ENCODE peak calls at places on chromosomes 16 and 17, in six cellular contexts. H, R, L, G, F and Z are unnamed samples.
A peak's percentile ranks its signal among the peaks of the same experiment; 100 is the strongest.

GRCh38 chr17:20203761-20204263 is 194.7 kb downstream of the SPECC1 start:
- DNase-seq in H (peak; percentile 76), F (no peak), G (no peak), L (no peak), R (no peak), Z (no peak)

GRCh38 chr17:74354123-74354522 is 7.5 kb downstream of the BTBD17 start:
- DNase-seq in R (peak; percentile 67), F (peak; percentile 94), L (peak; percentile 74), G (peak; percentile 74), H (no peak), Z (peak; percentile 91)

GRCh38 chr17:8900626-8901585 is 33.4 kb upstream of the PIK3R6 start:
- DNase-seq in G (no peak), L (no peak), R (no peak), H (peak; percentile 84), F (no peak), Z (peak; percentile 39)

GRCh38 chr16:63981639-63982038 is 1140.2 kb downstream of the CDH11 start:
- DNase-seq in G (no peak), L (no peak), R (no peak), F (no peak), H (no peak), Z (peak; percentile 55)

GRCh38 chr16:16933861-16934260 is 536.9 kb downstream of the XYLT1 start:
- DNase-seq in H (no peak), L (peak; percentile 8), G (no peak), R (no peak), F (no peak), Z (peak; percentile 76)

GRCh38 chr16:35440875-35441274 is 1981.5 kb downstream of the TP53TG3F start:
- DNase-seq in F (no peak), G (no peak), H (no peak), L (no peak), R (no peak), Z (no peak)

GRCh38 chr17:30450125-30451027 is 26.8 kb upstream of the GOSR1 start:
- DNase-seq in G (no peak), H (no peak), R (peak; percentile 94), F (no peak), L (no peak), Z (no peak)

GRCh38 chr17:72422505-72423285 is 301.9 kb downstream of the SOX9 start:
- DNase-seq in G (peak; percentile 95), F (peak; percentile 71), R (peak; percentile 96), L (peak; percentile 15), H (peak; percentile 94), Z (no peak)

GRCh38 chr17:78128616-78129384 is at the start of gene TMC6:
- DNase-seq in G (peak; percentile 64), L (peak; percentile 99), F (peak; percentile 93), R (peak; percentile 87), H (no peak), Z (peak; percentile 88)

GRCh38 chr17:41665566-41666335 is 22.9 kb upstream of the EIF1 start:
- DNase-seq in R (peak; percentile 68), F (peak; percentile 96), H (peak; percentile 67), L (peak; percentile 91), G (peak; percentile 66), Z (peak; percentile 91)

GRCh38 chr17:47279062-47279801 is 25.6 kb downstream of the ITGB3 start:
- DNase-seq in H (peak; percentile 92), F (no peak), G (no peak), R (no peak), L (peak; percentile 83), Z (peak; percentile 49)

GRCh38 chr17:48547839-48548686 is 3.2 kb upstream of the HOXB2 start:
- DNase-seq in R (no peak), G (no peak), F (no peak), L (peak; percentile 91), H (no peak), Z (peak; percentile 66)

GRCh38 chr17:76153640-76154039 is 12.6 kb upstream of the FOXJ1 start:
- DNase-seq in G (no peak), L (no peak), H (no peak), F (no peak), R (peak; percentile 58), Z (peak; percentile 67)

GRCh38 chr17:7436556-7437368 is 1.5 kb downstream of the TMEM102 start:
- DNase-seq in L (no peak), R (peak; percentile 30), G (peak; percentile 79), H (no peak), F (peak; percentile 80), Z (peak; percentile 92)

GRCh38 chr17:34369571-34369970 is 6.5 kb upstream of the CCL1 start:
- DNase-seq in G (no peak), F (no peak), L (no peak), R (no peak), H (no peak), Z (no peak)

GRCh38 chr16:89049484-89050118 is 44.1 kb upstream of the ACSF3 start:
- DNase-seq in F (peak; percentile 73), H (no peak), L (no peak), R (no peak), G (no peak), Z (no peak)

GRCh38 chr16:83603981-83604570 is 203.7 kb upstream of the HSBP1 start:
- DNase-seq in R (no peak), F (no peak), L (no peak), G (no peak), H (no peak), Z (no peak)

GRCh38 chr16:22622703-22623102 is 112.0 kb downstream of the NPIPB5 start:
- DNase-seq in H (no peak), R (no peak), F (no peak), L (no peak), G (no peak), Z (no peak)

GRCh38 chr17:77471984-77472836 is 331.4 kb downstream of the SEC14L1 start:
- DNase-seq in F (peak; percentile 67), H (no peak), G (no peak), L (peak; percentile 41), R (no peak), Z (peak; percentile 86)

GRCh38 chr17:28030386-28030785 is 12.1 kb upstream of the NLK start:
- DNase-seq in F (no peak), G (no peak), H (no peak), R (peak; percentile 22), L (no peak), Z (no peak)

GRCh38 chr16:5075637-5076036 is 4.0 kb downstream of the ALG1 start:
- DNase-seq in H (no peak), G (no peak), R (no peak), L (no peak), F (peak; percentile 3), Z (peak; percentile 68)

GRCh38 chr16:4572715-4573114 is 16.6 kb downstream of the C16orf96 start:
- DNase-seq in R (no peak), L (peak; percentile 29), F (no peak), G (no peak), H (no peak), Z (no peak)

GRCh38 chr17:61412860-61413653 is 13.4 kb downstream of the TBX2 start:
- DNase-seq in R (peak; percentile 75), G (no peak), F (peak; percentile 80), H (no peak), L (no peak), Z (peak; percentile 64)

GRCh38 chr17:5719976-5720375 is 135.7 kb upstream of the NLRP1 start:
- DNase-seq in G (no peak), H (no peak), L (no peak), F (no peak), R (no peak), Z (no peak)

GRCh38 chr17:15268465-15268864 is 3.3 kb upstream of the PMP22 start:
- DNase-seq in H (no peak), G (no peak), F (no peak), R (no peak), L (no peak), Z (no peak)

GRCh38 chr17:70320642-70321345 is 151.5 kb downstream of the KCNJ2 start:
- DNase-seq in R (no peak), L (no peak), G (no peak), H (no peak), F (peak; percentile 66), Z (no peak)

GRCh38 chr17:31919802-31920525 is 16.8 kb upstream of the SUZ12 start:
- DNase-seq in H (no peak), L (no peak), F (no peak), G (no peak), R (peak; percentile 6), Z (no peak)

GRCh38 chr17:31916496-31917064 is 15.1 kb upstream of the UTP6 start:
- DNase-seq in F (no peak), R (no peak), L (no peak), H (no peak), G (no peak), Z (peak; percentile 59)

GRCh38 chr17:31915456-31916100 is 14.1 kb upstream of the UTP6 start:
- DNase-seq in L (no peak), F (no peak), G (no peak), H (no peak), R (no peak), Z (no peak)

GRCh38 chr17:31918701-31919128 is 17.2 kb upstream of the UTP6 start:
- DNase-seq in R (peak; percentile 5), L (no peak), H (no peak), F (no peak), G (no peak), Z (no peak)

GRCh38 chr17:31917065-31917529 is 15.6 kb upstream of the UTP6 start:
- DNase-seq in F (no peak), H (no peak), L (no peak), R (no peak), G (no peak), Z (peak; percentile 54)
- H2AFZ ChIP-seq in F (no peak overlapping the region), H (no peak overlapping the region), L (no peak overlapping the region), R (no peak overlapping the region), G (no peak overlapping the region), Z (peak overlapping the region; percentile 86)

GRCh38 chr17:64635647-64636305 is 26.3 kb downstream of the SMURF2 start:
- DNase-seq in R (no peak), F (no peak), H (peak; percentile 62), L (no peak), G (no peak), Z (no peak)

GRCh38 chr17:64641499-64641898 is 20.6 kb downstream of the SMURF2 start:
- DNase-seq in R (no peak), F (peak; percentile 75), G (no peak), L (peak; percentile 49), H (no peak), Z (no peak)

GRCh38 chr17:64634217-64634616 is 27.9 kb downstream of the SMURF2 start:
- DNase-seq in G (no peak), R (no peak), L (no peak), H (no peak), F (no peak), Z (no peak)

GRCh38 chr17:64638552-64639198 is 23.4 kb downstream of the SMURF2 start:
- DNase-seq in H (no peak), L (no peak), R (no peak), G (no peak), F (no peak), Z (no peak)
- TF ChIP-seq REST in H (no peak), L (no peak), R (no peak), G (no peak), F (no peak), Z (no peak)

DNA sequence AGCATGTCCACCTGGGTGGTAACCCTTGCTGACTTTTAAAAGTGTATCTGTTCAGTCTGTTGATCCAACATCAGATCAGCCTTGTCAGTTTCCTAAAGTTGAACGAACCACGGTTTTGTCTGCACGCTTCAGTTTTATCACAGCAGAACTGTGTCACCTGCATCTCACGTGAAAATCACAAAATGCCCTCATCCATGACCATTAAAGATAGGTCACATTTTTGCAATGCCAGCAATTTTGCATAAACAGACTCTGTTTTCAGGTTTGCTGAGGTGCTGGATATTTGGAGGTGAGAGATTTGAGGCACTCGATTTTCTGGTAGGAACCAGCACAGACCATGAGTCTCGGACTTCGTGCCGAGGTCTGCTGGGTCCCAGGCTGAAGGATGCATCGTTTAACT is 3.0 kb downstream of the METRNL start:
- DNase-seq in H (no peak), G (no peak), R (no peak), L (no peak), F (no peak), Z (no peak)
- H3K4me1 ChIP-seq in H (peaks cover 3% of the 10 kb centered on the region), G (peaks cover 43% of the 10 kb centered on the region), R (peaks cover 25% of the 10 kb centered on the region), L (peaks cover 18% of the 10 kb centered on the region), F (peaks cover 31% of the 10 kb centered on the region), Z (peaks cover 23% of the 10 kb centered on the region)

GRCh38 chr17:44906010-44906646 is 6.9 kb upstream of the EFTUD2 start:
- DNase-seq in G (peak; percentile 42), L (peak; percentile 75), H (no peak), R (no peak), F (no peak), Z (no peak)
- H2AFZ ChIP-seq in G (no peak overlapping the region), L (peak overlapping the region; percentile 46), H (no peak overlapping the region), R (no peak overlapping the region), F (no peak overlapping the region), Z (no peak overlapping the region)